ENCODE peak calls at places on chromosomes 6 and 20, in nine cellular contexts. One of them, this sample, is unnamed.

GRCh38 chr6:121573466-121573865 is 138.0 kb downstream of the GJA1 start:
- DNase-seq in spleen: no peak
- DNase-seq in HCT116: no peak
- DNase-seq in breast epithelium: no peak
- DNase-seq in GM12891: no peak
- DNase-seq in GM23338: no peak
- DNase-seq in GM12878: no peak
- DNase-seq in stomach: no peak
- DNase-seq in HepG2: no peak
- DNase-seq in this sample: no peak

GRCh38 chr20:35171753-35172433 is at the start of gene PROCR:
- DNase-seq in spleen: peak; percentile 88
- DNase-seq in HCT116: peak; percentile 92
- DNase-seq in breast epithelium: peak; percentile 73
- DNase-seq in GM12891: no peak
- DNase-seq in GM23338: peak; percentile 87
- DNase-seq in GM12878: no peak
- DNase-seq in stomach: peak; percentile 72
- DNase-seq in HepG2: no peak
- DNase-seq in this sample: no peak

GRCh38 chr20:44038681-44039123 is 124.0 kb downstream of the TOX2 start:
- DNase-seq in spleen: peak; percentile 61
- DNase-seq in HCT116: no peak
- DNase-seq in breast epithelium: no peak
- DNase-seq in GM12891: no peak
- DNase-seq in GM23338: no peak
- DNase-seq in GM12878: no peak
- DNase-seq in stomach: peak; percentile 21
- DNase-seq in HepG2: no peak
- DNase-seq in this sample: no peak

GRCh38 chr6:116101790-116102189 is 1.1 kb downstream of the NT5DC1 start:
- DNase-seq in spleen: no peak
- DNase-seq in HCT116: no peak
- DNase-seq in breast epithelium: no peak
- DNase-seq in GM12891: no peak
- DNase-seq in GM23338: no peak
- DNase-seq in GM12878: no peak
- DNase-seq in stomach: no peak
- DNase-seq in HepG2: no peak
- DNase-seq in this sample: no peak

GRCh38 chr6:160130729-160131484 is 9.3 kb downstream of the SLC22A1 start:
- DNase-seq in spleen: no peak
- DNase-seq in HCT116: no peak
- DNase-seq in breast epithelium: no peak
- DNase-seq in GM12891: no peak
- DNase-seq in GM23338: no peak
- DNase-seq in GM12878: no peak
- DNase-seq in stomach: peak; percentile 1
- DNase-seq in HepG2: no peak
- DNase-seq in this sample: no peak

GRCh38 chr20:61731363-61732181 is 334.1 kb downstream of the TAF4 start:
- DNase-seq in spleen: peak; percentile 57
- DNase-seq in HCT116: no peak
- DNase-seq in breast epithelium: no peak
- DNase-seq in GM12891: no peak
- DNase-seq in GM23338: no peak
- DNase-seq in GM12878: no peak
- DNase-seq in stomach: no peak
- DNase-seq in HepG2: no peak
- DNase-seq in this sample: no peak

GRCh38 chr6:41939091-41939847 is 2.3 kb downstream of the CCND3 start:
- DNase-seq in spleen: peak; percentile 88
- DNase-seq in HCT116: no peak
- DNase-seq in breast epithelium: no peak
- DNase-seq in GM12891: no peak
- DNase-seq in GM23338: peak; percentile 69
- DNase-seq in GM12878: no peak
- DNase-seq in stomach: peak; percentile 30
- DNase-seq in HepG2: no peak
- DNase-seq in this sample: no peak

GRCh38 chr6:17928514-17929430 is 58.7 kb downstream of the KIF13A start:
- DNase-seq in spleen: no peak
- DNase-seq in HCT116: no peak
- DNase-seq in breast epithelium: no peak
- DNase-seq in GM12891: no peak
- DNase-seq in GM23338: no peak
- DNase-seq in GM12878: no peak
- DNase-seq in stomach: no peak
- DNase-seq in HepG2: peak; percentile 41
- DNase-seq in this sample: no peak

GRCh38 chr6:165653196-165653595 is 9.8 kb downstream of the PDE10A start:
- DNase-seq in spleen: no peak
- DNase-seq in HCT116: no peak
- DNase-seq in breast epithelium: no peak
- DNase-seq in GM12891: no peak
- DNase-seq in GM23338: no peak
- DNase-seq in GM12878: no peak
- DNase-seq in stomach: no peak
- DNase-seq in HepG2: no peak
- DNase-seq in this sample: no peak

DNA sequence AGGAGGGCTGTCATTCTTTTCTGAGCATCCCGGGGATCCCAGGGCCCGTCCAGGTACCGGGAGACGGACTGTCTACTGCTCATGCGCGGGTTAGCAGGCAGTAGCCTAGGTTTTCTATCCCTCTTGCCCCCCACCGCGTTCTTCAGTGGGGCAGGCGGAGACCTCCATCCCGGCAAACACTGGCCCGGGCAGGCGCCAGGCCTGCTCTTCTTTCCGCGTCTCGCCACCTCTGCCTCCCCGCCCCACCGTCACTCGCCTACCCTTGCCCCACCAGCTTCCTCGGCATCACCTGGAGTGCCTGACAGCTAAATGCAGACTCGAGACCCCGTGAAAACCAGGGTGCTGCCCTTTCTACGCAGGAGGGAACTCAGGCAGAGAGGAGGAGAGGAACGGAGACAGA is 1937.7 kb upstream of the DEFB115 start:
- DNase-seq in spleen: no peak
- DNase-seq in HCT116: no peak
- DNase-seq in breast epithelium: no peak
- DNase-seq in GM12891: no peak
- DNase-seq in GM23338: peak; percentile 11
- DNase-seq in GM12878: no peak
- DNase-seq in stomach: no peak
- DNase-seq in HepG2: no peak
- DNase-seq in this sample: no peak
- TF ChIP-seq POLR2AphosphoS5 in spleen: no peak
- TF ChIP-seq POLR2AphosphoS5 in HCT116: no peak
- TF ChIP-seq POLR2AphosphoS5 in breast epithelium: no peak
- TF ChIP-seq POLR2AphosphoS5 in GM12891: no peak
- TF ChIP-seq POLR2AphosphoS5 in GM23338: no peak
- TF ChIP-seq POLR2AphosphoS5 in GM12878: no peak
- TF ChIP-seq POLR2AphosphoS5 in stomach: no peak
- TF ChIP-seq POLR2AphosphoS5 in HepG2: no peak
- TF ChIP-seq POLR2AphosphoS5 in this sample: no peak

GRCh38 chr6:10852281-10852965 is 14.1 kb upstream of the MAK start:
- DNase-seq in spleen: no peak
- DNase-seq in HCT116: no peak
- DNase-seq in breast epithelium: no peak
- DNase-seq in GM12891: no peak
- DNase-seq in GM23338: no peak
- DNase-seq in GM12878: no peak
- DNase-seq in stomach: no peak
- DNase-seq in HepG2: no peak
- DNase-seq in this sample: no peak

GRCh38 chr6:10847684-10848083 is 9.3 kb upstream of the MAK start:
- DNase-seq in spleen: no peak
- DNase-seq in HCT116: no peak
- DNase-seq in breast epithelium: no peak
- DNase-seq in GM12891: no peak
- DNase-seq in GM23338: peak; percentile 27
- DNase-seq in GM12878: no peak
- DNase-seq in stomach: no peak
- DNase-seq in HepG2: no peak
- DNase-seq in this sample: no peak

GRCh38 chr6:10855233-10855632 is 16.9 kb upstream of the MAK start:
- DNase-seq in spleen: no peak
- DNase-seq in HCT116: no peak
- DNase-seq in breast epithelium: no peak
- DNase-seq in GM12891: no peak
- DNase-seq in GM23338: peak; percentile 42
- DNase-seq in GM12878: no peak
- DNase-seq in stomach: no peak
- DNase-seq in HepG2: no peak
- DNase-seq in this sample: no peak

DNA sequence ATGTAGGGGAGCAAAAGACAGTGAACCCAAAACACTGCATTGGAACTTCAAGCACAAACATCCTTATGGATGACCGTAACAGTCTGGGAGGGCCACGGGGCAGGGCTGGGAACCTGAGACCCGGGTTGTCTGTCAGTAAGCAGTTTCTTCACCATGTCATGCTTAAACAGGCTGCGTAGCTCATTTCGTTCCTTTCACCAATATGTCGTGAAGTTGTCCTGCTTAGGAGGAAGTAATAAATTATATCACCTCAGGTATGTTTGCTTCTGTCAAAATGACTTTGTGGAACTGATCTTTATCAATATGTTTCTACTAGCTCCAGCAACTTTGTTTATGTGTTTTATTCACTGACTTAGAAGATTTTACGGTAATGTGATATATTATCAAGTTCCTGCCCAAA is 12.4 kb upstream of the MAK start:
- DNase-seq in spleen: no peak
- DNase-seq in HCT116: no peak
- DNase-seq in breast epithelium: no peak
- DNase-seq in GM12891: no peak
- DNase-seq in GM23338: no peak
- DNase-seq in GM12878: no peak
- DNase-seq in stomach: no peak
- DNase-seq in HepG2: no peak
- DNase-seq in this sample: no peak
- TF ChIP-seq POLR2AphosphoS5 in spleen: no peak
- TF ChIP-seq POLR2AphosphoS5 in HCT116: no peak
- TF ChIP-seq POLR2AphosphoS5 in breast epithelium: no peak
- TF ChIP-seq POLR2AphosphoS5 in GM12891: no peak
- TF ChIP-seq POLR2AphosphoS5 in GM23338: no peak
- TF ChIP-seq POLR2AphosphoS5 in GM12878: no peak
- TF ChIP-seq POLR2AphosphoS5 in stomach: no peak
- TF ChIP-seq POLR2AphosphoS5 in HepG2: no peak
- TF ChIP-seq POLR2AphosphoS5 in this sample: no peak

DNA sequence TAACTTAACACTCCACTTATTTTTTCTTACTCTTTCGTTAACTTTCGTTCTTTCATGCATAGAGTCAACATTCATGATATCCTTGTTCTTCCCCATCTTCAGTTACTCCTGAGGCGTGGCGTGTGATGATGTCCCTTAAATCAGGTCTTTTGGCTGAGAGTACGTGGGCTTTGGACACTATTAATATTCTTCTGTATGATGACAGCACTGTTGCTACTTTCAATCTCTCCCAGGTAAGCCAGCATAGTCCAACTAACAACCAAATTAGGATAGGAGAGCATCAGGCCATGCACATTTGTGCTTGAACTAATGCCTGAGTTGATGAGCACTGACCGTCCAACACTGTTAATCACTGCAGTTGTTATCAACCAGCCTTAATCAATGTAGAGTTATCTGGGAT is 119.6 kb downstream of the TMEM242 start:
- DNase-seq in spleen: no peak
- DNase-seq in HCT116: no peak
- DNase-seq in breast epithelium: no peak
- DNase-seq in GM12891: no peak
- DNase-seq in GM23338: no peak
- DNase-seq in GM12878: no peak
- DNase-seq in stomach: no peak
- DNase-seq in HepG2: no peak
- DNase-seq in this sample: no peak
- TF ChIP-seq POLR2AphosphoS5 in spleen: no peak
- TF ChIP-seq POLR2AphosphoS5 in HCT116: no peak
- TF ChIP-seq POLR2AphosphoS5 in breast epithelium: no peak
- TF ChIP-seq POLR2AphosphoS5 in GM12891: no peak
- TF ChIP-seq POLR2AphosphoS5 in GM23338: no peak
- TF ChIP-seq POLR2AphosphoS5 in GM12878: no peak
- TF ChIP-seq POLR2AphosphoS5 in stomach: no peak
- TF ChIP-seq POLR2AphosphoS5 in HepG2: no peak
- TF ChIP-seq POLR2AphosphoS5 in this sample: no peak

DNA sequence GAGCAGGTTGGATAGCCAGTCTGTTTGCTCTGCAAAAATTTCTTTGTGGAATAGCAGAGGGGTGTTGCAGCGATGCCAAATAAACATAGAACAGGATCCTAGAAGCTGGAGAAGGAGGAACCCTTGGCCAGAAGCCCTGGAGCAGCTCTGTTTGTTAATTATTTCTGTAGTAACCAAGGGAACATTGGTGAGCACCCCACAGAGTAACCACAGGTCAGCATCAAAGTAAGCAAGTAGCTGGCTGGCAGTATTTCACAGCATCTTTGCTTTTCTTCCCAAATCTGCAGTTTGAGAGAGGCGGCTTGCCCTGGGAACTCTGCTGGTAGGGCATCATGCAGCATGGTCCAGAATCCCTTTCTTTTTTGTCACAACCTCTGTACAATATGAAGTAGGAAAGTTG is 12.7 kb upstream of the APMAP start:
- DNase-seq in spleen: no peak
- DNase-seq in HCT116: no peak
- DNase-seq in breast epithelium: peak; percentile 70
- DNase-seq in GM12891: no peak
- DNase-seq in GM23338: no peak
- DNase-seq in GM12878: no peak
- DNase-seq in stomach: peak; percentile 73
- DNase-seq in HepG2: no peak
- DNase-seq in this sample: no peak
- TF ChIP-seq POLR2AphosphoS5 in spleen: no peak
- TF ChIP-seq POLR2AphosphoS5 in HCT116: no peak
- TF ChIP-seq POLR2AphosphoS5 in breast epithelium: no peak
- TF ChIP-seq POLR2AphosphoS5 in GM12891: no peak
- TF ChIP-seq POLR2AphosphoS5 in GM23338: no peak
- TF ChIP-seq POLR2AphosphoS5 in GM12878: no peak
- TF ChIP-seq POLR2AphosphoS5 in stomach: no peak
- TF ChIP-seq POLR2AphosphoS5 in HepG2: no peak
- TF ChIP-seq POLR2AphosphoS5 in this sample: no peak

DNA sequence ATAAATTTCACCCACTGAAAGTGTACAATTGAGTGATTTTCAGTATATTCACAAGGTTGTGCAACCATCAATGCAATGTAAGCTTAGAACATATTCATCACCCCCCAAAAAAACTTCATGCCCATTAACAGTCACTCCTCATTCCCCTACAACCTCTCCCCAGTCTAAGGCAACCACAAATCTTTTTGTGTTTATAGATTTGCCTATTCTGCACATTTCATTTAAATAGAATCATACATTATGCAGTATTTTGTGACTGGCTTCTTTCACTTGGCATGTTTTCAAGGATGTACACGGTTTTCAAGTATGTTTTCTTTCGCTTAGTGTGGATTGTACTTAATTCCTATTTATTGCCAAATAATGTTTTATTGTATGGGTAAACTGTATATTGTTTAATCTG is 329.3 kb upstream of the RNF24 start:
- DNase-seq in spleen: no peak
- DNase-seq in HCT116: no peak
- DNase-seq in breast epithelium: no peak
- DNase-seq in GM12891: no peak
- DNase-seq in GM23338: no peak
- DNase-seq in GM12878: no peak
- DNase-seq in stomach: no peak
- DNase-seq in HepG2: no peak
- DNase-seq in this sample: no peak
- TF ChIP-seq POLR2AphosphoS5 in spleen: no peak
- TF ChIP-seq POLR2AphosphoS5 in HCT116: no peak
- TF ChIP-seq POLR2AphosphoS5 in breast epithelium: no peak
- TF ChIP-seq POLR2AphosphoS5 in GM12891: no peak
- TF ChIP-seq POLR2AphosphoS5 in GM23338: no peak
- TF ChIP-seq POLR2AphosphoS5 in GM12878: no peak
- TF ChIP-seq POLR2AphosphoS5 in stomach: no peak
- TF ChIP-seq POLR2AphosphoS5 in HepG2: no peak
- TF ChIP-seq POLR2AphosphoS5 in this sample: no peak